ENCODE peak calls at places on chromosomes 1 and 21, in six cellular contexts. One of them, this sample, is unnamed. For H3K4me1, the result is how much of the 10 kb centered on the place peaks cover.

GRCh38 chr1:219298581-219299148 is 125.0 kb downstream of the LYPLAL1 start:
- DNase-seq in HAP-1: no peak
- DNase-seq in CD4-positive, CD25-positive, alpha-beta regulatory T cell: no peak
- DNase-seq in PC-3: no peak
- DNase-seq in heart left ventricle: no peak
- DNase-seq in psoas muscle: no peak
- DNase-seq in this sample: no peak

GRCh38 chr1:41919764-41920397 is 1.2 kb upstream of the HIVEP3 start:
- DNase-seq in psoas muscle: peak
- DNase-seq in HAP-1: peak
- DNase-seq in CD4-positive, CD25-positive, alpha-beta regulatory T cell: peak
- DNase-seq in PC-3: no peak
- DNase-seq in heart left ventricle: peak
- DNase-seq in this sample: peak

GRCh38 chr1:25501235-25502058 is 42.0 kb upstream of the LDLRAP1 start:
- DNase-seq in HAP-1: peak
- DNase-seq in CD4-positive, CD25-positive, alpha-beta regulatory T cell: no peak
- DNase-seq in psoas muscle: no peak
- DNase-seq in PC-3: peak
- DNase-seq in heart left ventricle: no peak
- DNase-seq in this sample: peak

GRCh38 chr1:172613294-172613693 is 45.6 kb upstream of the FASLG start:
- DNase-seq in CD4-positive, CD25-positive, alpha-beta regulatory T cell: no peak
- DNase-seq in HAP-1: no peak
- DNase-seq in PC-3: peak
- DNase-seq in psoas muscle: no peak
- DNase-seq in heart left ventricle: no peak
- DNase-seq in this sample: no peak

GRCh38 chr1:157363660-157364140 is 188.6 kb downstream of the FCRL5 start:
- DNase-seq in CD4-positive, CD25-positive, alpha-beta regulatory T cell: peak
- DNase-seq in HAP-1: peak
- DNase-seq in PC-3: peak
- DNase-seq in heart left ventricle: no peak
- DNase-seq in psoas muscle: peak
- DNase-seq in this sample: peak

GRCh38 chr1:211484738-211485479 is 7.1 kb downstream of the RD3 start:
- DNase-seq in CD4-positive, CD25-positive, alpha-beta regulatory T cell: no peak
- DNase-seq in PC-3: no peak
- DNase-seq in psoas muscle: no peak
- DNase-seq in HAP-1: no peak
- DNase-seq in heart left ventricle: no peak
- DNase-seq in this sample: no peak

GRCh38 chr21:36482181-36482580 is 2.3 kb upstream of the CLDN14 start:
- DNase-seq in psoas muscle: no peak
- DNase-seq in PC-3: no peak
- DNase-seq in HAP-1: no peak
- DNase-seq in heart left ventricle: no peak
- DNase-seq in CD4-positive, CD25-positive, alpha-beta regulatory T cell: no peak
- DNase-seq in this sample: no peak

GRCh38 chr21:45535341-45536081 is 6.7 kb downstream of the SLC19A1 start:
- DNase-seq in heart left ventricle: no peak
- DNase-seq in psoas muscle: peak
- DNase-seq in PC-3: no peak
- DNase-seq in CD4-positive, CD25-positive, alpha-beta regulatory T cell: no peak
- DNase-seq in HAP-1: no peak
- DNase-seq in this sample: no peak

GRCh38 chr21:29360799-29361765 is 62.4 kb downstream of the BACH1 start:
- DNase-seq in heart left ventricle: no peak
- DNase-seq in PC-3: peak
- DNase-seq in CD4-positive, CD25-positive, alpha-beta regulatory T cell: peak
- DNase-seq in psoas muscle: no peak
- DNase-seq in HAP-1: no peak
- DNase-seq in this sample: peak

GRCh38 chr1:175150596-175151319 is 41.8 kb downstream of the KIAA0040 start:
- DNase-seq in psoas muscle: no peak
- DNase-seq in PC-3: peak
- DNase-seq in heart left ventricle: no peak
- DNase-seq in CD4-positive, CD25-positive, alpha-beta regulatory T cell: no peak
- DNase-seq in HAP-1: no peak
- DNase-seq in this sample: no peak

GRCh38 chr1:153495536-153495935 is 35.1 kb upstream of the S100A7 start:
- DNase-seq in HAP-1: no peak
- DNase-seq in psoas muscle: no peak
- DNase-seq in CD4-positive, CD25-positive, alpha-beta regulatory T cell: no peak
- DNase-seq in PC-3: no peak
- DNase-seq in heart left ventricle: no peak
- DNase-seq in this sample: no peak

GRCh38 chr1:23098463-23099170 is 70.0 kb downstream of the LUZP1 start:
- DNase-seq in PC-3: peak
- DNase-seq in HAP-1: peak
- DNase-seq in psoas muscle: no peak
- DNase-seq in heart left ventricle: peak
- DNase-seq in CD4-positive, CD25-positive, alpha-beta regulatory T cell: peak
- DNase-seq in this sample: peak

GRCh38 chr1:213325482-213325881 is 274.4 kb downstream of the RPS6KC1 start:
- DNase-seq in PC-3: no peak
- DNase-seq in CD4-positive, CD25-positive, alpha-beta regulatory T cell: no peak
- DNase-seq in psoas muscle: no peak
- DNase-seq in HAP-1: no peak
- DNase-seq in heart left ventricle: no peak
- DNase-seq in this sample: no peak

GRCh38 chr1:226487921-226488320 is 60.6 kb upstream of the STUM start:
- DNase-seq in psoas muscle: no peak
- DNase-seq in PC-3: peak
- DNase-seq in CD4-positive, CD25-positive, alpha-beta regulatory T cell: no peak
- DNase-seq in HAP-1: no peak
- DNase-seq in heart left ventricle: no peak
- DNase-seq in this sample: no peak

GRCh38 chr1:58900401-58900800 is 116.6 kb upstream of the JUN start:
- DNase-seq in CD4-positive, CD25-positive, alpha-beta regulatory T cell: no peak
- DNase-seq in PC-3: no peak
- DNase-seq in HAP-1: no peak
- DNase-seq in heart left ventricle: no peak
- DNase-seq in psoas muscle: no peak
- DNase-seq in this sample: no peak

GRCh38 chr1:170261669-170262068 is 115.9 kb downstream of the NTMT2 start:
- DNase-seq in heart left ventricle: no peak
- DNase-seq in CD4-positive, CD25-positive, alpha-beta regulatory T cell: no peak
- DNase-seq in psoas muscle: no peak
- DNase-seq in PC-3: no peak
- DNase-seq in HAP-1: no peak
- DNase-seq in this sample: no peak

GRCh38 chr1:237411621-237412020 is 369.6 kb downstream of the RYR2 start:
- DNase-seq in PC-3: peak
- DNase-seq in heart left ventricle: no peak
- DNase-seq in HAP-1: peak
- DNase-seq in psoas muscle: no peak
- DNase-seq in CD4-positive, CD25-positive, alpha-beta regulatory T cell: peak
- DNase-seq in this sample: no peak

GRCh38 chr1:159076753-159077656 is at the start of gene AIM2:
- DNase-seq in PC-3: peak
- DNase-seq in psoas muscle: no peak
- DNase-seq in heart left ventricle: peak
- DNase-seq in HAP-1: peak
- DNase-seq in CD4-positive, CD25-positive, alpha-beta regulatory T cell: peak
- DNase-seq in this sample: no peak

GRCh38 chr1:178651742-178652141 is 73.3 kb upstream of the RALGPS2 start:
- DNase-seq in psoas muscle: no peak
- DNase-seq in heart left ventricle: peak
- DNase-seq in CD4-positive, CD25-positive, alpha-beta regulatory T cell: no peak
- DNase-seq in HAP-1: no peak
- DNase-seq in PC-3: no peak
- DNase-seq in this sample: no peak

GRCh38 chr21:44658913-44659595 is 1.3 kb downstream of the KRTAP12-3 start:
- DNase-seq in CD4-positive, CD25-positive, alpha-beta regulatory T cell: peak
- DNase-seq in heart left ventricle: no peak
- DNase-seq in PC-3: no peak
- DNase-seq in HAP-1: no peak
- DNase-seq in psoas muscle: no peak
- DNase-seq in this sample: no peak

GRCh38 chr1:30872948-30873263 is 35.7 kb downstream of the SDC3 start:
- DNase-seq in CD4-positive, CD25-positive, alpha-beta regulatory T cell: no peak
- DNase-seq in HAP-1: no peak
- DNase-seq in heart left ventricle: no peak
- DNase-seq in psoas muscle: no peak
- DNase-seq in PC-3: no peak
- DNase-seq in this sample: no peak

GRCh38 chr1:145788580-145788979 is 35.3 kb downstream of the RNF115 start:
- DNase-seq in CD4-positive, CD25-positive, alpha-beta regulatory T cell: no peak
- DNase-seq in HAP-1: no peak
- DNase-seq in PC-3: no peak
- DNase-seq in heart left ventricle: no peak
- DNase-seq in psoas muscle: no peak
- DNase-seq in this sample: no peak

GRCh38 chr1:145785481-145785880 is 38.4 kb downstream of the RNF115 start:
- DNase-seq in CD4-positive, CD25-positive, alpha-beta regulatory T cell: peak
- DNase-seq in heart left ventricle: no peak
- DNase-seq in PC-3: peak
- DNase-seq in HAP-1: no peak
- DNase-seq in psoas muscle: no peak
- DNase-seq in this sample: no peak

GRCh38 chr1:145782166-145783099 is 41.5 kb downstream of the RNF115 start:
- DNase-seq in heart left ventricle: no peak
- DNase-seq in PC-3: peak
- DNase-seq in HAP-1: no peak
- DNase-seq in CD4-positive, CD25-positive, alpha-beta regulatory T cell: no peak
- DNase-seq in psoas muscle: no peak
- DNase-seq in this sample: no peak

GRCh38 chr1:145786271-145786670 is 37.6 kb downstream of the RNF115 start:
- DNase-seq in PC-3: no peak
- DNase-seq in heart left ventricle: no peak
- DNase-seq in CD4-positive, CD25-positive, alpha-beta regulatory T cell: peak
- DNase-seq in psoas muscle: no peak
- DNase-seq in HAP-1: no peak
- DNase-seq in this sample: no peak

DNA sequence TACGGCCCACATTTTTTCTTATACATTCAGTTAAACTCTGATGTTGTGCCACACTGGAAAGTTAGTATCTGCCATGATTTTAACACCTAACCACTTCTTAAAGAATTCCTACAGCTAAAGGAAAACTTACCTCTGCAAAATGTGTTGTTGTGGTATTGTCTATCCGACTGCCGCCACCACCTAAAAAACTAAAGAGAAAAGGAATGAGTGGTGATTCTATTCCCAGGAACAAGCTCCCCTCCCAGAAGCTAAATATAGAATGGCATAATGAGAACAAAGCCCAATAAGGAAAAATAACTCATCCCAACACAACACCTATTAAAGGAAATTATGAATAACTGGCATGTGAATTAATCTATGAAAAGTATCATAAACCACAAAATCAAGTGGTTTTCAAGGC is 39.5 kb downstream of the RNF115 start:
- DNase-seq in CD4-positive, CD25-positive, alpha-beta regulatory T cell: no peak
- DNase-seq in HAP-1: no peak
- DNase-seq in psoas muscle: no peak
- DNase-seq in heart left ventricle: no peak
- DNase-seq in PC-3: no peak
- DNase-seq in this sample: no peak
- H3K4me1 ChIP-seq in CD4-positive, CD25-positive, alpha-beta regulatory T cell: under half
- H3K4me1 ChIP-seq in HAP-1: under half
- H3K4me1 ChIP-seq in psoas muscle: under half
- H3K4me1 ChIP-seq in heart left ventricle: under half
- H3K4me1 ChIP-seq in PC-3: under half
- H3K4me1 ChIP-seq in this sample: under half

GRCh38 chr1:156123356-156124196 is 9.1 kb downstream of the LMNA start:
- DNase-seq in PC-3: peak
- DNase-seq in psoas muscle: peak
- DNase-seq in CD4-positive, CD25-positive, alpha-beta regulatory T cell: no peak
- DNase-seq in heart left ventricle: peak
- DNase-seq in HAP-1: peak
- DNase-seq in this sample: peak

GRCh38 chr1:156122519-156123355 is 8.2 kb downstream of the LMNA start:
- DNase-seq in PC-3: peak
- DNase-seq in CD4-positive, CD25-positive, alpha-beta regulatory T cell: no peak
- DNase-seq in heart left ventricle: peak
- DNase-seq in psoas muscle: peak
- DNase-seq in HAP-1: peak
- DNase-seq in this sample: no peak

GRCh38 chr1:156120318-156120717 is 5.8 kb downstream of the LMNA start:
- DNase-seq in CD4-positive, CD25-positive, alpha-beta regulatory T cell: no peak
- DNase-seq in PC-3: no peak
- DNase-seq in HAP-1: no peak
- DNase-seq in psoas muscle: no peak
- DNase-seq in heart left ventricle: no peak
- DNase-seq in this sample: no peak

GRCh38 chr1:156121441-156121840 is 6.9 kb downstream of the LMNA start:
- DNase-seq in psoas muscle: no peak
- DNase-seq in CD4-positive, CD25-positive, alpha-beta regulatory T cell: no peak
- DNase-seq in HAP-1: no peak
- DNase-seq in PC-3: no peak
- DNase-seq in heart left ventricle: no peak
- DNase-seq in this sample: no peak

GRCh38 chr1:156122086-156122485 is 7.6 kb downstream of the LMNA start:
- DNase-seq in CD4-positive, CD25-positive, alpha-beta regulatory T cell: no peak
- DNase-seq in heart left ventricle: no peak
- DNase-seq in PC-3: no peak
- DNase-seq in psoas muscle: no peak
- DNase-seq in HAP-1: no peak
- DNase-seq in this sample: no peak
- H3K4me1 ChIP-seq in CD4-positive, CD25-positive, alpha-beta regulatory T cell: half or more
- H3K4me1 ChIP-seq in heart left ventricle: half or more
- H3K4me1 ChIP-seq in PC-3: half or more
- H3K4me1 ChIP-seq in psoas muscle: half or more
- H3K4me1 ChIP-seq in HAP-1: half or more
- H3K4me1 ChIP-seq in this sample: under half

GRCh38 chr21:25643486-25643885 is 4.4 kb downstream of the JAM2 start:
- DNase-seq in HAP-1: no peak
- DNase-seq in PC-3: no peak
- DNase-seq in psoas muscle: no peak
- DNase-seq in heart left ventricle: no peak
- DNase-seq in CD4-positive, CD25-positive, alpha-beta regulatory T cell: no peak
- DNase-seq in this sample: no peak

GRCh38 chr21:25646541-25646940 is 7.5 kb downstream of the JAM2 start:
- DNase-seq in CD4-positive, CD25-positive, alpha-beta regulatory T cell: no peak
- DNase-seq in PC-3: no peak
- DNase-seq in heart left ventricle: no peak
- DNase-seq in psoas muscle: no peak
- DNase-seq in HAP-1: peak
- DNase-seq in this sample: no peak

GRCh38 chr21:25647632-25648031 is 8.6 kb downstream of the JAM2 start:
- DNase-seq in PC-3: no peak
- DNase-seq in heart left ventricle: no peak
- DNase-seq in CD4-positive, CD25-positive, alpha-beta regulatory T cell: no peak
- DNase-seq in HAP-1: no peak
- DNase-seq in psoas muscle: no peak
- DNase-seq in this sample: no peak
- H3K4me1 ChIP-seq in PC-3: under half
- H3K4me1 ChIP-seq in heart left ventricle: under half
- H3K4me1 ChIP-seq in CD4-positive, CD25-positive, alpha-beta regulatory T cell: under half
- H3K4me1 ChIP-seq in HAP-1: under half
- H3K4me1 ChIP-seq in psoas muscle: under half
- H3K4me1 ChIP-seq in this sample: under half

DNA sequence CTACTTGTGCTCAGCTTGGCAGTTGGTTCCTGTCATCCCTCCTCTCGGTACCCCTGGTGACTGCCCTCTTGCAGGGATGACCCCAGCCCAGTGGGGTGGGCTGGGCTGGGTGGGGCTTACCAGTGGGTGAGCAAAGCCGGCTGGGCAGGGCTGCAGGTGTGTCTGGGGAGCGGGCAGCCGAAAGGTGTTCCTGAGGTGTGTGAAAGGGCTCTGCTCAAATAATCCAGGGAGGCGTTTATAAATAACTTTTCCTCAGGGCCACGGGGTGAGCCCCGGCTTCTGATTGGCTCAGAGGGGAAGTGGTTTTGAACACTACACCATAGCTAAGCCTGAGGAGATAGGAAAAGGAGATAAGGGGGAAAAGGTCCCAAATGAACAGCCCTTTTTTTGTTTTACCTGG is at the start of gene SLC26A9:
- DNase-seq in psoas muscle: no peak
- DNase-seq in heart left ventricle: no peak
- DNase-seq in HAP-1: no peak
- DNase-seq in PC-3: no peak
- DNase-seq in CD4-positive, CD25-positive, alpha-beta regulatory T cell: no peak
- DNase-seq in this sample: no peak
- H3K4me1 ChIP-seq in psoas muscle: under half
- H3K4me1 ChIP-seq in heart left ventricle: under half
- H3K4me1 ChIP-seq in HAP-1: under half
- H3K4me1 ChIP-seq in PC-3: under half
- H3K4me1 ChIP-seq in CD4-positive, CD25-positive, alpha-beta regulatory T cell: under half
- H3K4me1 ChIP-seq in this sample: under half

This sample was measured in Karpas-422.